ENCODE peak calls at places on chromosomes 12 and 14, in eight cellular contexts. One of them, this sample, is unnamed.

GRCh38 chr14:62692490-62693106 is 352.7 kb downstream of the KCNH5 start:
- DNase-seq in PC-3: no peak
- DNase-seq in cardiac muscle cell: no peak
- DNase-seq in tibial nerve: no peak
- DNase-seq in tibial artery: no peak
- DNase-seq in small intestine: peak
- DNase-seq in lower lobe of right lung: no peak
- DNase-seq in body of pancreas: no peak
- DNase-seq in this sample: no peak

GRCh38 chr12:99745106-99745505 is 97.6 kb downstream of the GARIN6 start:
- DNase-seq in tibial nerve: no peak
- DNase-seq in body of pancreas: no peak
- DNase-seq in lower lobe of right lung: no peak
- DNase-seq in small intestine: no peak
- DNase-seq in cardiac muscle cell: no peak
- DNase-seq in tibial artery: no peak
- DNase-seq in PC-3: no peak
- DNase-seq in this sample: no peak

GRCh38 chr14:55505846-55506245 is 65.4 kb upstream of the TBPL2 start:
- DNase-seq in PC-3: no peak
- DNase-seq in small intestine: no peak
- DNase-seq in tibial artery: no peak
- DNase-seq in lower lobe of right lung: no peak
- DNase-seq in cardiac muscle cell: no peak
- DNase-seq in body of pancreas: no peak
- DNase-seq in tibial nerve: no peak
- DNase-seq in this sample: no peak

GRCh38 chr14:69693145-69693544 is 73.8 kb upstream of the SRSF5 start:
- DNase-seq in body of pancreas: peak
- DNase-seq in tibial nerve: no peak
- DNase-seq in small intestine: peak
- DNase-seq in lower lobe of right lung: no peak
- DNase-seq in tibial artery: no peak
- DNase-seq in cardiac muscle cell: no peak
- DNase-seq in PC-3: no peak
- DNase-seq in this sample: no peak

GRCh38 chr12:2523881-2524561 is 270.7 kb upstream of the FKBP4 start:
- DNase-seq in body of pancreas: no peak
- DNase-seq in PC-3: no peak
- DNase-seq in cardiac muscle cell: no peak
- DNase-seq in tibial artery: no peak
- DNase-seq in lower lobe of right lung: no peak
- DNase-seq in tibial nerve: no peak
- DNase-seq in small intestine: no peak
- DNase-seq in this sample: no peak

GRCh38 chr12:1171657-1172056 is 180.6 kb downstream of the ERC1 start:
- DNase-seq in body of pancreas: no peak
- DNase-seq in tibial nerve: no peak
- DNase-seq in tibial artery: no peak
- DNase-seq in cardiac muscle cell: peak
- DNase-seq in PC-3: no peak
- DNase-seq in small intestine: peak
- DNase-seq in lower lobe of right lung: no peak
- DNase-seq in this sample: peak

GRCh38 chr14:33457021-33457420 is 493.9 kb downstream of the EGLN3 start:
- DNase-seq in tibial artery: no peak
- DNase-seq in tibial nerve: no peak
- DNase-seq in PC-3: peak
- DNase-seq in lower lobe of right lung: no peak
- DNase-seq in body of pancreas: no peak
- DNase-seq in cardiac muscle cell: no peak
- DNase-seq in small intestine: no peak
- DNase-seq in this sample: no peak

GRCh38 chr14:89617471-89618291 is 200.6 kb upstream of the FOXN3 start:
- DNase-seq in PC-3: peak
- DNase-seq in tibial artery: no peak
- DNase-seq in body of pancreas: peak
- DNase-seq in cardiac muscle cell: peak
- DNase-seq in small intestine: peak
- DNase-seq in tibial nerve: peak
- DNase-seq in lower lobe of right lung: no peak
- DNase-seq in this sample: peak

GRCh38 chr14:60760648-60761364 is 26.2 kb downstream of the MNAT1 start:
- DNase-seq in body of pancreas: peak
- DNase-seq in lower lobe of right lung: no peak
- DNase-seq in cardiac muscle cell: no peak
- DNase-seq in small intestine: peak
- DNase-seq in tibial artery: no peak
- DNase-seq in PC-3: peak
- DNase-seq in tibial nerve: no peak
- DNase-seq in this sample: no peak

GRCh38 chr12:113464852-113465719 is 6.6 kb downstream of the LHX5 start:
- DNase-seq in tibial artery: no peak
- DNase-seq in tibial nerve: no peak
- DNase-seq in PC-3: no peak
- DNase-seq in lower lobe of right lung: no peak
- DNase-seq in small intestine: no peak
- DNase-seq in cardiac muscle cell: peak
- DNase-seq in body of pancreas: no peak
- DNase-seq in this sample: no peak

GRCh38 chr14:22977684-22978486 is 4.5 kb downstream of the AJUBA start:
- DNase-seq in cardiac muscle cell: peak
- DNase-seq in small intestine: peak
- DNase-seq in body of pancreas: peak
- DNase-seq in tibial nerve: no peak
- DNase-seq in lower lobe of right lung: peak
- DNase-seq in tibial artery: peak
- DNase-seq in PC-3: peak
- DNase-seq in this sample: no peak

GRCh38 chr12:68259318-68259940 is 6.0 kb upstream of the IL22 start:
- DNase-seq in tibial nerve: no peak
- DNase-seq in cardiac muscle cell: no peak
- DNase-seq in lower lobe of right lung: no peak
- DNase-seq in body of pancreas: no peak
- DNase-seq in small intestine: no peak
- DNase-seq in PC-3: peak
- DNase-seq in tibial artery: no peak
- DNase-seq in this sample: no peak

GRCh38 chr14:102629011-102629444 is 36.6 kb downstream of the RCOR1 start:
- DNase-seq in tibial artery: no peak
- DNase-seq in tibial nerve: no peak
- DNase-seq in small intestine: no peak
- DNase-seq in body of pancreas: no peak
- DNase-seq in cardiac muscle cell: no peak
- DNase-seq in PC-3: no peak
- DNase-seq in lower lobe of right lung: no peak
- DNase-seq in this sample: no peak
- H3K27ac ChIP-seq in tibial artery: no peak
- H3K27ac ChIP-seq in tibial nerve: no peak
- H3K27ac ChIP-seq in small intestine: no peak
- H3K27ac ChIP-seq in body of pancreas: no peak
- H3K27ac ChIP-seq in cardiac muscle cell: peak
- H3K27ac ChIP-seq in PC-3: no peak
- H3K27ac ChIP-seq in lower lobe of right lung: no peak
- H3K27ac ChIP-seq in this sample: peak

GRCh38 chr14:99564256-99564902 is 39.6 kb downstream of the CCDC85C start:
- DNase-seq in cardiac muscle cell: peak
- DNase-seq in lower lobe of right lung: no peak
- DNase-seq in body of pancreas: peak
- DNase-seq in small intestine: peak
- DNase-seq in tibial nerve: peak
- DNase-seq in tibial artery: peak
- DNase-seq in PC-3: peak
- DNase-seq in this sample: peak

GRCh38 chr14:99565383-99565782 is 38.6 kb downstream of the CCDC85C start:
- DNase-seq in tibial artery: no peak
- DNase-seq in small intestine: peak
- DNase-seq in cardiac muscle cell: no peak
- DNase-seq in lower lobe of right lung: no peak
- DNase-seq in body of pancreas: no peak
- DNase-seq in PC-3: peak
- DNase-seq in tibial nerve: no peak
- DNase-seq in this sample: no peak

GRCh38 chr14:99566009-99566389 is 38.0 kb downstream of the CCDC85C start:
- DNase-seq in PC-3: peak
- DNase-seq in body of pancreas: no peak
- DNase-seq in small intestine: no peak
- DNase-seq in cardiac muscle cell: no peak
- DNase-seq in tibial artery: no peak
- DNase-seq in tibial nerve: no peak
- DNase-seq in lower lobe of right lung: no peak
- DNase-seq in this sample: no peak

GRCh38 chr14:99563749-99564129 is 40.3 kb downstream of the CCDC85C start:
- DNase-seq in tibial artery: no peak
- DNase-seq in body of pancreas: no peak
- DNase-seq in lower lobe of right lung: no peak
- DNase-seq in cardiac muscle cell: no peak
- DNase-seq in PC-3: no peak
- DNase-seq in tibial nerve: no peak
- DNase-seq in small intestine: no peak
- DNase-seq in this sample: no peak

GRCh38 chr14:99564903-99565259 is 39.1 kb downstream of the CCDC85C start:
- DNase-seq in tibial nerve: no peak
- DNase-seq in PC-3: no peak
- DNase-seq in small intestine: no peak
- DNase-seq in tibial artery: no peak
- DNase-seq in body of pancreas: no peak
- DNase-seq in cardiac muscle cell: no peak
- DNase-seq in lower lobe of right lung: no peak
- DNase-seq in this sample: no peak
- H3K27ac ChIP-seq in tibial nerve: no peak
- H3K27ac ChIP-seq in PC-3: no peak
- H3K27ac ChIP-seq in small intestine: no peak
- H3K27ac ChIP-seq in tibial artery: peak
- H3K27ac ChIP-seq in body of pancreas: peak
- H3K27ac ChIP-seq in cardiac muscle cell: peak
- H3K27ac ChIP-seq in lower lobe of right lung: peak
- H3K27ac ChIP-seq in this sample: no peak

GRCh38 chr12:51920046-51920445 is 12.7 kb downstream of the ACVRL1 start:
- DNase-seq in small intestine: no peak
- DNase-seq in PC-3: no peak
- DNase-seq in body of pancreas: no peak
- DNase-seq in tibial nerve: no peak
- DNase-seq in tibial artery: peak
- DNase-seq in lower lobe of right lung: no peak
- DNase-seq in cardiac muscle cell: no peak
- DNase-seq in this sample: no peak

GRCh38 chr12:51922762-51923505 is 15.6 kb downstream of the ACVRL1 start:
- DNase-seq in tibial nerve: no peak
- DNase-seq in lower lobe of right lung: peak
- DNase-seq in PC-3: peak
- DNase-seq in cardiac muscle cell: no peak
- DNase-seq in body of pancreas: peak
- DNase-seq in small intestine: peak
- DNase-seq in tibial artery: peak
- DNase-seq in this sample: no peak

GRCh38 chr12:51923506-51924365 is 16.4 kb downstream of the ACVRL1 start:
- DNase-seq in tibial nerve: peak
- DNase-seq in tibial artery: peak
- DNase-seq in cardiac muscle cell: peak
- DNase-seq in small intestine: no peak
- DNase-seq in body of pancreas: peak
- DNase-seq in lower lobe of right lung: peak
- DNase-seq in PC-3: peak
- DNase-seq in this sample: peak

GRCh38 chr12:51921017-51921725 is 13.9 kb downstream of the ACVRL1 start:
- DNase-seq in tibial artery: peak
- DNase-seq in cardiac muscle cell: peak
- DNase-seq in small intestine: no peak
- DNase-seq in lower lobe of right lung: no peak
- DNase-seq in PC-3: no peak
- DNase-seq in body of pancreas: no peak
- DNase-seq in tibial nerve: no peak
- DNase-seq in this sample: no peak

GRCh38 chr12:51922146-51922545 is 14.8 kb downstream of the ACVRL1 start:
- DNase-seq in tibial nerve: no peak
- DNase-seq in body of pancreas: no peak
- DNase-seq in cardiac muscle cell: no peak
- DNase-seq in tibial artery: peak
- DNase-seq in lower lobe of right lung: no peak
- DNase-seq in small intestine: no peak
- DNase-seq in PC-3: no peak
- DNase-seq in this sample: no peak
- H3K27ac ChIP-seq in tibial nerve: peak
- H3K27ac ChIP-seq in body of pancreas: peak
- H3K27ac ChIP-seq in cardiac muscle cell: peak
- H3K27ac ChIP-seq in tibial artery: no peak
- H3K27ac ChIP-seq in lower lobe of right lung: peak
- H3K27ac ChIP-seq in small intestine: no peak
- H3K27ac ChIP-seq in PC-3: no peak
- H3K27ac ChIP-seq in this sample: no peak

GRCh38 chr12:56160160-56160763 is 2.1 kb downstream of the MYL6 start:
- DNase-seq in PC-3: peak
- DNase-seq in tibial artery: no peak
- DNase-seq in small intestine: peak
- DNase-seq in cardiac muscle cell: no peak
- DNase-seq in tibial nerve: no peak
- DNase-seq in lower lobe of right lung: no peak
- DNase-seq in body of pancreas: no peak
- DNase-seq in this sample: no peak

GRCh38 chr12:56160894-56161667 is 2.9 kb downstream of the MYL6 start:
- DNase-seq in small intestine: no peak
- DNase-seq in lower lobe of right lung: no peak
- DNase-seq in tibial artery: no peak
- DNase-seq in tibial nerve: no peak
- DNase-seq in PC-3: no peak
- DNase-seq in body of pancreas: no peak
- DNase-seq in cardiac muscle cell: no peak
- DNase-seq in this sample: no peak

GRCh38 chr12:56158029-56158925 is at the start of gene MYL6:
- DNase-seq in tibial artery: peak
- DNase-seq in small intestine: peak
- DNase-seq in body of pancreas: peak
- DNase-seq in tibial nerve: peak
- DNase-seq in lower lobe of right lung: peak
- DNase-seq in cardiac muscle cell: peak
- DNase-seq in PC-3: peak
- DNase-seq in this sample: peak

GRCh38 chr12:56158926-56159461 is 835 bp downstream of the MYL6 start:
- DNase-seq in body of pancreas: peak
- DNase-seq in PC-3: peak
- DNase-seq in small intestine: peak
- DNase-seq in lower lobe of right lung: peak
- DNase-seq in cardiac muscle cell: peak
- DNase-seq in tibial artery: peak
- DNase-seq in tibial nerve: peak
- DNase-seq in this sample: peak

DNA sequence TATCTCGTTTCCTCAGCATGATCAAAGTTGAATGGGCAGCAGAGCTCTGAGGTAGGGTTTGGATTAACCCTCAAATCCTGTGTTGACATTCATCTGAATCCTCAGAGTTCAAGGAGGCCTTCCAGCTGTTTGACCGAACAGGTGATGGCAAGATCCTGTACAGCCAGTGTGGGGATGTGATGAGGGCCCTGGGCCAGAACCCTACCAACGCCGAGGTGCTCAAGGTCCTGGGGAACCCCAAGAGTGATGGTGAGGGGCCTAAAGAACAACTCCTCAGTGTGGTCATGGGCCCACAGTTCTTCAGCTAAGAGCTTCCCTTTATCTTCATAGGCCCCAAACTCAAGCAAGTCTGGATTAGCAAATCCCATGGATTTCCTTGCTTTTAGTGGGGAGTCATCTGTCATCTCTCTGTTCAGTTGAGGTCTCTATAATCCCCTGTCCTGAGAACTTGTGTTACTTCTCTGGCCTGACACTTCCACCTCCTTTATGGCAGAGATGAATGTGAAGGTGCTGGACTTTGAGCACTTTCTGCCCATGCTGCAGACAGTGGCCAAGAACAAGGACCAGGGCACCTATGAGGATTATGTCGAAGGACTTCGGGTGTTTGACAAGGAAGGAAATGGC is 1.4 kb downstream of the MYL6 start:
- DNase-seq in tibial artery: no peak
- DNase-seq in tibial nerve: no peak
- DNase-seq in lower lobe of right lung: no peak
- DNase-seq in small intestine: peak
- DNase-seq in cardiac muscle cell: no peak
- DNase-seq in body of pancreas: no peak
- DNase-seq in PC-3: no peak
- DNase-seq in this sample: no peak
- H3K27ac ChIP-seq in tibial artery: peak
- H3K27ac ChIP-seq in tibial nerve: peak
- H3K27ac ChIP-seq in lower lobe of right lung: peak
- H3K27ac ChIP-seq in small intestine: peak
- H3K27ac ChIP-seq in cardiac muscle cell: peak
- H3K27ac ChIP-seq in body of pancreas: peak
- H3K27ac ChIP-seq in PC-3: peak
- H3K27ac ChIP-seq in this sample: peak

This sample was measured in A673.